ENCODE peak calls at places on chromosomes 2 and 18, in five cellular contexts. L, N, K, Z and U are unnamed samples.
A peak's percentile ranks its signal among the peaks of the same experiment; 100 is the strongest.

GRCh38 chr2:146666336-146666735 is 1178.5 kb upstream of the ACVR2A start:
- DNase-seq in L (peak; percentile 30), N (peak; percentile 16), K (no peak), Z (peak; percentile 69), U (no peak)

GRCh38 chr2:8413589-8414135 is 268.2 kb upstream of the ID2 start:
- DNase-seq in L (no peak), N (no peak), K (no peak), Z (no peak), U (no peak)

GRCh38 chr2:12314119-12314735 is 402.5 kb upstream of the TRIB2 start:
- DNase-seq in L (no peak), N (no peak), K (no peak), Z (no peak), U (no peak)

GRCh38 chr18:27843783-27844415 is 333.0 kb downstream of the CDH2 start:
- DNase-seq in L (peak; percentile 36), N (peak; percentile 84), K (peak; percentile 27), Z (peak; percentile 95), U (peak; percentile 32)

GRCh38 chr18:59629894-59630293 is 67.3 kb downstream of the CCBE1 start:
- DNase-seq in L (peak; percentile 10), N (no peak), K (peak; percentile 43), Z (no peak), U (no peak)

GRCh38 chr18:76404345-76404831 is 90.7 kb downstream of the ZNF516 start:
- DNase-seq in L (no peak), N (no peak), K (no peak), Z (no peak), U (no peak)

GRCh38 chr2:64062840-64063239 is 43.6 kb upstream of the VPS54 start:
- DNase-seq in L (peak; percentile 59), N (peak; percentile 63), K (peak; percentile 46), Z (peak; percentile 70), U (no peak)

GRCh38 chr2:235416816-235417499 is 76.9 kb upstream of the AGAP1 start:
- DNase-seq in L (peak; percentile 33), N (no peak), K (peak; percentile 35), Z (no peak), U (peak; percentile 15)

GRCh38 chr2:172806426-172807008 is 70.9 kb downstream of the RAPGEF4 start:
- DNase-seq in L (peak; percentile 72), N (peak; percentile 50), K (peak; percentile 76), Z (peak; percentile 70), U (peak; percentile 62)

GRCh38 chr18:2337552-2338141 is 233.7 kb downstream of the METTL4 start:
- DNase-seq in L (peak; percentile 61), N (no peak), K (peak; percentile 50), Z (peak; percentile 79), U (peak; percentile 45)

GRCh38 chr18:42196651-42197050 is 241.6 kb downstream of the PIK3C3 start:
- DNase-seq in L (peak; percentile 32), N (peak; percentile 65), K (no peak), Z (peak; percentile 3), U (no peak)

GRCh38 chr2:173872714-173873113 is 92.5 kb downstream of the SP3 start:
- DNase-seq in L (no peak), N (no peak), K (no peak), Z (peak; percentile 84), U (no peak)

GRCh38 chr2:235024951-235025773 is 73.3 kb downstream of the SH3BP4 start:
- DNase-seq in L (peak; percentile 75), N (no peak), K (no peak), Z (no peak), U (no peak)

GRCh38 chr2:119647440-119648169 is 31.4 kb upstream of the TMEM177 start:
- DNase-seq in L (peak; percentile 45), N (peak; percentile 83), K (peak; percentile 69), Z (peak; percentile 74), U (no peak)

GRCh38 chr2:221215487-221215886 is 356.6 kb downstream of the EPHA4 start:
- DNase-seq in L (no peak), N (no peak), K (no peak), Z (no peak), U (no peak)

GRCh38 chr18:54388203-54389142 is 30.8 kb downstream of the C18orf54 start:
- DNase-seq in L (peak; percentile 77), N (peak; percentile 81), K (peak; percentile 85), Z (peak; percentile 96), U (peak; percentile 43)

GRCh38 chr18:36769611-36770314 is 59.0 kb downstream of the TPGS2 start:
- DNase-seq in L (peak; percentile 9), N (no peak), K (no peak), Z (no peak), U (peak; percentile 35)

GRCh38 chr2:124027182-124027581 is 2.1 kb downstream of the CNTNAP5 start:
- DNase-seq in L (peak; percentile 66), N (peak; percentile 15), K (peak; percentile 55), Z (peak; percentile 75), U (peak; percentile 67)

GRCh38 chr18:64405161-64405560 is 256.3 kb upstream of the LINC00305 start:
- DNase-seq in L (peak; percentile 1), N (no peak), K (peak; percentile 38), Z (no peak), U (no peak)

GRCh38 chr2:9552491-9553178 is 3.0 kb downstream of the ADAM17 start:
- DNase-seq in L (peak; percentile 91), N (peak; percentile 74), K (peak; percentile 97), Z (peak; percentile 87), U (peak; percentile 51)

GRCh38 chr18:25827961-25828561 is 262.4 kb downstream of the SS18 start:
- DNase-seq in L (peak; percentile 29), N (peak; percentile 71), K (peak; percentile 25), Z (peak; percentile 14), U (no peak)

GRCh38 chr2:183564726-183565125 is 440.5 kb downstream of the NUP35 start:
- DNase-seq in L (no peak), N (peak; percentile 2), K (no peak), Z (peak; percentile 20), U (no peak)

GRCh38 chr18:77366725-77367641 is 117.3 kb downstream of the GALR1 start:
- DNase-seq in L (peak; percentile 51), N (peak; percentile 23), K (no peak), Z (peak; percentile 57), U (no peak)

GRCh38 chr18:35276276-35276675 is 13.8 kb downstream of the ZSCAN30 start:
- DNase-seq in L (no peak), N (no peak), K (no peak), Z (no peak), U (no peak)
- TF ChIP-seq EZH2 in L (no peak), N (no peak), K (no peak), Z (no peak), U (no peak)

GRCh38 chr18:24195296-24196053 is 56.6 kb downstream of the CABYR start:
- DNase-seq in L (no peak), N (no peak), K (no peak), Z (no peak), U (no peak)
- H3K4me1 ChIP-seq in L (no peaks in the 10 kb centered on the region), N (no peaks in the 10 kb centered on the region), K (no peaks in the 10 kb centered on the region), Z (no peaks in the 10 kb centered on the region), U (no peaks in the 10 kb centered on the region)

GRCh38 chr18:32707153-32707552 is 65.7 kb downstream of the KLHL14 start:
- DNase-seq in L (no peak), N (no peak), K (no peak), Z (no peak), U (no peak)
- TF ChIP-seq EZH2 in L (no peak), N (no peak), K (no peak), Z (no peak), U (no peak)

GRCh38 chr2:241302759-241303651 is 12.5 kb downstream of the HDLBP start:
- DNase-seq in L (no peak), N (no peak), K (no peak), Z (no peak), U (no peak)
- H3K4me1 ChIP-seq in L (peaks cover 3% of the 10 kb centered on the region), N (peaks cover 3% of the 10 kb centered on the region), K (no peaks in the 10 kb centered on the region), Z (no peaks in the 10 kb centered on the region), U (no peaks in the 10 kb centered on the region)

GRCh38 chr2:224039080-224039769 is at the start of gene SERPINE2:
- DNase-seq in L (peak; percentile 78), N (peak; percentile 37), K (peak; percentile 56), Z (peak; percentile 69), U (peak; percentile 89)

GRCh38 chr2:224036731-224037376 is 2.2 kb downstream of the SERPINE2 start:
- DNase-seq in L (peak; percentile 60), N (no peak), K (no peak), Z (peak; percentile 3), U (peak; percentile 40)

GRCh38 chr2:224038049-224038829 is 847 bp downstream of the SERPINE2 start:
- DNase-seq in L (peak; percentile 70), N (peak; percentile 31), K (peak; percentile 34), Z (peak; percentile 50), U (peak; percentile 57)

GRCh38 chr2:224039770-224040088 is 643 bp upstream of the SERPINE2 start:
- DNase-seq in L (no peak), N (no peak), K (no peak), Z (no peak), U (no peak)

DNA sequence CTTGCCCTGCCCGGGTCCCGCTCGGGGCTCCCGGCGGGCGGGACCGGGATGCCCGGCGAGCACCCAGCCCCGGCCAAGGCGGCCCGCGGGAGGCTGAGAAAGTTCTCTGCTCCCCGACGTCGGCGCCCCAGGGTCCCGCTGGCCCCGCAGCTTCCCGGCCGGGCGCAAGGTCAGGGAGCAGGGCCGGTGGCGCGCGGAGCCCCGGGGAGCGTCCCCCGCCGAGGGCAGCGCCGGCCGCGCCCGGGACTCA is 331 bp downstream of the SERPINE2 start:
- DNase-seq in L (no peak), N (no peak), K (no peak), Z (no peak), U (no peak)
- TF ChIP-seq EZH2 in L (no peak), N (no peak), K (no peak), Z (no peak), U (no peak)

GRCh38 chr2:179444056-179444455 is 179.4 kb upstream of the SESTD1 start:
- DNase-seq in L (peak; percentile 57), N (no peak), K (peak; percentile 63), Z (no peak), U (no peak)
- H3K4me1 ChIP-seq in L (peaks cover 21% of the 10 kb centered on the region), N (no peaks in the 10 kb centered on the region), K (peaks cover 2% of the 10 kb centered on the region), Z (peaks cover 28% of the 10 kb centered on the region), U (no peaks in the 10 kb centered on the region)

GRCh38 chr2:196592912-196593881 is 46.3 kb upstream of the CCDC150 start:
- DNase-seq in L (peak; percentile 82), N (peak; percentile 60), K (peak; percentile 52), Z (peak; percentile 25), U (peak; percentile 66)
- TF ChIP-seq EZH2 in L (no peak), N (no peak), K (no peak), Z (no peak), U (peak; percentile 40)